ENCODE peak calls at places on chromosomes 1 and 21, in six cellular contexts. F is hepatocyte; J is tibial nerve; Q is HAP-1; R is CD8-positive, alpha-beta memory T cell; K is HepG2. T is an unnamed sample.

GRCh38 chr1:154556422-154556821 is 2.0 kb downstream of the UBE2Q1 start:
- DNase-seq in F (no peak), J (no peak), Q (no peak), R (no peak), K (no peak), T (no peak)

GRCh38 chr1:51303751-51304196 is 26.6 kb downstream of the TTC39A start:
- DNase-seq in F (peak; percentile 39), J (no peak), Q (no peak), R (no peak), K (no peak), T (peak; percentile 98)

GRCh38 chr1:7549277-7549676 is 221.8 kb upstream of the VAMP3 start:
- DNase-seq in F (peak; percentile 43), J (no peak), Q (no peak), R (no peak), K (no peak), T (peak; percentile 84)

GRCh38 chr1:241424480-241424971 is 67.5 kb upstream of the RGS7 start:
- DNase-seq in F (no peak), J (no peak), Q (no peak), R (no peak), K (no peak), T (no peak)

GRCh38 chr1:59695301-59695700 is 119.4 kb upstream of the HOOK1 start:
- DNase-seq in F (no peak), J (no peak), Q (no peak), R (no peak), K (no peak), T (no peak)

GRCh38 chr1:32052887-32053286 is 19.9 kb upstream of the TMEM39B start:
- DNase-seq in F (no peak), J (no peak), Q (no peak), R (no peak), K (no peak), T (no peak)

GRCh38 chr1:180027949-180028445 is 73.4 kb downstream of the CEP350 start:
- DNase-seq in F (no peak), J (no peak), Q (no peak), R (no peak), K (no peak), T (peak; percentile 26)

GRCh38 chr1:84871181-84871580 is 21.8 kb downstream of the LPAR3 start:
- DNase-seq in F (no peak), J (no peak), Q (no peak), R (no peak), K (no peak), T (no peak)

GRCh38 chr21:46189213-46189958 is 5.1 kb upstream of the SPATC1L start:
- DNase-seq in F (peak; percentile 18), J (no peak), Q (no peak), R (no peak), K (no peak), T (peak; percentile 14)

GRCh38 chr21:34996304-34997081 is 52.6 kb downstream of the RUNX1 start:
- DNase-seq in F (no peak), J (no peak), Q (no peak), R (no peak), K (no peak), T (no peak)

GRCh38 chr1:31910933-31911332 is 27.2 kb downstream of the PTP4A2 start:
- DNase-seq in F (no peak), J (no peak), Q (no peak), R (no peak), K (peak; percentile 77), T (no peak)

GRCh38 chr1:61301824-61302652 is 219.7 kb downstream of the NFIA start:
- DNase-seq in F (no peak), J (no peak), Q (no peak), R (no peak), K (peak; percentile 56), T (peak; percentile 53)

GRCh38 chr1:201573030-201573429 is 34.1 kb downstream of the NAV1 start:
- DNase-seq in F (no peak), J (no peak), Q (no peak), R (no peak), K (no peak), T (no peak)

GRCh38 chr1:87201768-87202167 is 126.9 kb upstream of the LMO4 start:
- DNase-seq in F (no peak), J (no peak), Q (no peak), R (no peak), K (no peak), T (no peak)

GRCh38 chr21:43734131-43734634 is 15.3 kb downstream of the PDXK start:
- DNase-seq in F (no peak), J (no peak), Q (no peak), R (no peak), K (no peak), T (no peak)

GRCh38 chr1:26786437-26787380 is 1.0 kb upstream of the PIGV start:
- DNase-seq in F (peak; percentile 76), J (peak; percentile 43), Q (no peak), R (no peak), K (peak; percentile 71), T (peak; percentile 72)

GRCh38 chr1:213683529-213683928 is 304.2 kb upstream of the PROX1 start:
- DNase-seq in F (no peak), J (no peak), Q (no peak), R (no peak), K (no peak), T (no peak)

GRCh38 chr1:209389258-209389657 is 194.3 kb upstream of the CAMK1G start:
- DNase-seq in F (no peak), J (no peak), Q (no peak), R (no peak), K (no peak), T (no peak)

GRCh38 chr1:155324717-155325595 is 4.3 kb downstream of the RUSC1 start:
- DNase-seq in F (peak; percentile 86), J (no peak), Q (peak; percentile 51), R (peak; percentile 6), K (peak; percentile 45), T (peak; percentile 53)

GRCh38 chr1:151145158-151146071 is 1.0 kb downstream of the SEMA6C start:
- DNase-seq in F (peak; percentile 44), J (no peak), Q (no peak), R (no peak), K (no peak), T (peak; percentile 49)

GRCh38 chr1:28123461-28123961 is 35.1 kb upstream of the EYA3 start:
- DNase-seq in F (no peak), J (no peak), Q (no peak), R (no peak), K (no peak), T (no peak)

GRCh38 chr1:53726009-53726600 is 12.9 kb downstream of the GLIS1 start:
- DNase-seq in F (no peak), J (no peak), Q (no peak), R (no peak), K (no peak), T (no peak)

GRCh38 chr1:114669562-114670082 is at the start of gene DENND2C:
- DNase-seq in F (no peak), J (no peak), Q (no peak), R (no peak), K (no peak), T (no peak)
- H3K4me3 ChIP-seq in F (peak within 1 kb of the TSS; percentile 88), J (peak within 1 kb of the TSS; percentile 70), Q (peak within 1 kb of the TSS; percentile 69), R (peak within 1 kb of the TSS; percentile 75), K (peak within 1 kb of the TSS; percentile 80), T (peak within 1 kb of the TSS; percentile 65)

GRCh38 chr21:42656872-42657271 is 3.5 kb downstream of the PDE9A start:
- DNase-seq in F (no peak), J (no peak), Q (no peak), R (no peak), K (no peak), T (no peak)
- H3K4me1 ChIP-seq in F (peaks cover 20% of the 10 kb centered on the region), J (peaks cover 32% of the 10 kb centered on the region), Q (peaks cover 10% of the 10 kb centered on the region), R (peaks cover 12% of the 10 kb centered on the region), K (peaks cover 33% of the 10 kb centered on the region), T (no peaks in the 10 kb centered on the region)

DNA sequence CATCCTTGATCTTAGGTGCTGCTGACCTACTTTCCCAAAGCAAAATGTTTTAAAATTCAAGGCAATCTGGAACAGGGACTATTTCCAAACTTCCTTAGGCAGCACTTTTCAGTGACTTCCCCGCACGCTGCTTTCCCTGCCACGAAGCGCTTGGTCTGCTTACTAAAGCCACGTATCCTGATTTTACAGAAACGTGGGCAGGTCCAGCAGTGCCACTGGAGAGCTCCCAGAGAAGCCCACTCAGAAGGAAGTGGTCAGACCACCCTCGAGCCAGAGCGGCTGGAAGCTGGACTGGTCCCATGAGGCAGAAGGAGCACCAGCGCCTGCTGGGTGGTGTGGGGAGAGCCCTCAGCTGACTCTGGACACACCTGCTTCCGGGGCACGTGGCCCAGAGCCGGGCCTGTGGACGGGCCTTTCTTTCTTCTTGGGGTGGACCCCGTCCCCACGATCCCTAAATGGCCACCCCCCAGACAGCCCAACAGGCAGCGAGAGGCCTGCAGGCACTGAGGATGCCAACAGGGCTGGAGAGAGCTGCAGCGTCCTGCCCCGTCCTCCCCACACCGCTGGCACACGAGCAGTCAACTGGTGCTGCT is 23.2 kb downstream of the PTTG1IP start:
- DNase-seq in F (no peak), J (no peak), Q (no peak), R (no peak), K (no peak), T (no peak)
- H3K4me3 ChIP-seq in F (no peak overlapping the region), J (no peak overlapping the region), Q (no peak overlapping the region), R (no peak overlapping the region), K (no peak overlapping the region), T (no peak overlapping the region)

GRCh38 chr1:206686486-206687249 is 2.0 kb downstream of the MAPKAPK2 start:
- DNase-seq in F (no peak), J (no peak), Q (no peak), R (peak; percentile 15), K (no peak), T (no peak)
- H3K4me1 ChIP-seq in F (peaks cover 47% of the 10 kb centered on the region), J (peaks cover 36% of the 10 kb centered on the region), Q (peaks cover 18% of the 10 kb centered on the region), R (peaks cover 57% of the 10 kb centered on the region), K (peaks cover 80% of the 10 kb centered on the region), T (peaks cover 31% of the 10 kb centered on the region)